ENCODE peak calls at places on chromosomes 13 and 19, in ten cellular contexts. Y, C, Q, B, M, D, A, Z, U and R are unnamed samples.

GRCh38 chr13:48591889-48592725 is 59.2 kb upstream of the RCBTB2 start:
- DNase-seq in Z (no peak), A (no peak), C (no peak), U (no peak), Y (no peak), D (no peak), Q (no peak), B (no peak), M (no peak), R (no peak)

GRCh38 chr13:113106053-113106452 is 462 bp downstream of the F7 start:
- DNase-seq in Y (no peak), M (no peak), U (no peak), D (no peak), B (no peak), C (no peak), Q (no peak), Z (no peak), A (no peak), R (no peak)

GRCh38 chr19:2337329-2337707 is 8.8 kb downstream of the SPPL2B start:
- DNase-seq in D (no peak), C (no peak), Y (peak; percentile 63), M (no peak), Z (no peak), U (no peak), A (peak; percentile 77), Q (no peak), B (no peak), R (peak; percentile 69)

GRCh38 chr19:35266149-35266903 is 2.4 kb upstream of the USF2 start:
- DNase-seq in U (no peak), A (no peak), B (peak; percentile 19), D (no peak), C (peak; percentile 8), M (no peak), Z (peak; percentile 13), Q (no peak), Y (peak; percentile 51), R (no peak)

GRCh38 chr13:51645154-51645650 is 60.9 kb downstream of the WDFY2 start:
- DNase-seq in Z (no peak), M (no peak), Y (peak; percentile 40), D (no peak), A (no peak), Q (no peak), U (no peak), C (no peak), B (no peak), R (no peak)

GRCh38 chr19:51002542-51003311 is 1.3 kb upstream of the KLK8 start:
- DNase-seq in C (no peak), Z (peak; percentile 22), A (peak; percentile 83), Y (no peak), B (no peak), D (peak; percentile 81), M (peak; percentile 94), Q (peak; percentile 98), U (no peak), R (peak; percentile 41)

GRCh38 chr19:47107953-47108746 is 5.4 kb downstream of the ZC3H4 start:
- DNase-seq in U (no peak), Z (no peak), M (no peak), A (no peak), B (no peak), Y (no peak), C (no peak), Q (no peak), D (no peak), R (no peak)

GRCh38 chr19:2044709-2045500 is 6.1 kb downstream of the MKNK2 start:
- DNase-seq in M (no peak), A (no peak), C (no peak), U (no peak), Z (no peak), B (no peak), Q (no peak), Y (peak; percentile 27), D (no peak), R (no peak)

GRCh38 chr13:45792827-45793303 is 58.7 kb downstream of the SIAH3 start:
- DNase-seq in D (no peak), Z (no peak), A (no peak), U (peak; percentile 27), Q (no peak), C (no peak), B (no peak), Y (no peak), M (no peak), R (no peak)

GRCh38 chr19:9565900-9566705 is 18.2 kb downstream of the ZNF121 start:
- DNase-seq in Q (no peak), A (no peak), M (no peak), C (no peak), B (no peak), Y (no peak), U (no peak), Z (no peak), D (no peak), R (no peak)

DNA sequence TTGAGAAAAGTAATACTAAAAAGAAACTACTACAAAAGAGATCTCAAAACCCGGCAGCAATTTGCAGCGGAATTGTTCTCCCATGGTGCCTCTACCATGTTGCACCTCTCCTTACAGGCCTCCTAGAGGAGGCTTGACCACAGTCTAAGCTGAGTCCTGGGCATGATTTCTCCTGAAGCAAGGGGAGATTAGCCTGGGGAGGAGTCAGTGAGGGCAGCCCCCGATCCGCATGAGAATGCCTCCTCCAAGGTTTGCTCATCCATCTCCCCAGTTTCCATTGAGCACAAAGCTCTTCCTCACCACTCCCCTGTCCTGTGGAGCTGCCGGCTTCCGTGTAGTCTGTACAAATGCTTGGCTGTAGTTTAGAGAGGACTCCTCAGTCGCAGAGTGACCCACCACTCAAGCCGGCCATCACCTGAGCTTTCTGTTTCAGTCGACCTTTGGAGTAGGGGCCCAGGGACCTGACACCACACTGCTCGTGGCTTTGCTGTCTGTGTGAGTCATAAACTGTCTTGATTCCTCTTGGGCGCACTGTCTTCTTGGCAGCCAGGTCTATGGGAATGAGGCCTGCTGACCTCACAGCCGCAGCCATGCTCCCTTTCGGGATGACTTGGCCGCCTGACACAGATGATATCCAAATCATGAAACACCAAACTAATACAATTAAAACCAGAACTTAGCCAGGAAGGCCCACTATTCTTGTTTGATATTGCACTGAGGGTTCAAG is 72.3 kb downstream of the C1QTNF9 start:
- DNase-seq in D (no peak), U (no peak), B (no peak), C (no peak), A (peak; percentile 45), Y (no peak), Q (no peak), M (no peak), Z (no peak), R (no peak)
- TF ChIP-seq EP300 in D (no peak), U (no peak), B (no peak), C (no peak), A (no peak), Y (no peak), Q (no peak), M (no peak), Z (no peak), R (no peak)

DNA sequence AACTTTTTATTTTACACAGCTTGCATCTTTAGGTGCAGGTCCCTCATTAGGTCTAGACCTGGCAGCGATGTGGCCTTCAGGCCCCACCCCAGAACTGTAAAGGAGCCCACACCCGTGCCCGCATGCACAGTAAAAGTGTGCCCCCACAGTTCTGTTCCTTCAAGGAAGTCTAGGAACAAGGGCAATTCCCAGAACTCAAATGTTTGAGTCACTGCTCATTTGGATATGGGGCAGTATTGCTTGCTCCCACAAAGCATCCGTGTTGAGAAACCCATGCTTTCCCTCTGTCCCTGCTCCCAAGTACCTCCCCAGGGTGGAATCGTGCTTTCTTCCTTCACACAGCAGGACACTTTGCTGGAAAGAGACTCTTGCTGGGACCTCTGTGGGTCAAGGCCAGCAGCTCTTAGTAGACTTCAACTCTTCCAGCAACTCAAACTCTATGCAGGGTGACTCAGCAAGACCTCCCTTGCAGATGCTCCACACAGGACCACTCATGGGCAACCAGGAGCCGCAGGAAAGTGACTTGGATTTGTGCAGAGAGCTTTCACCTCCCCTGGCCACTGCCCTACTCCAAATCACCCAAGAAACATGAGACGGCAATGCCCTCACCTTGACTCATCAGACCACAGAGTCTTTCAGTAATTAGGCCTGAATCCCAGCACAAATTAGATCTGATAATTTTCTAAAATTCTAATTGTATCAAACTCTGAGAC is 12.3 kb downstream of the SLC7A1 start:
- DNase-seq in Y (no peak), M (no peak), Q (peak; percentile 38), D (no peak), C (no peak), Z (no peak), B (no peak), A (no peak), U (no peak), R (no peak)
- TF ChIP-seq EP300 in Y (no peak), M (no peak), Q (no peak), D (no peak), C (no peak), Z (no peak), B (no peak), A (no peak), U (no peak), R (no peak)

DNA sequence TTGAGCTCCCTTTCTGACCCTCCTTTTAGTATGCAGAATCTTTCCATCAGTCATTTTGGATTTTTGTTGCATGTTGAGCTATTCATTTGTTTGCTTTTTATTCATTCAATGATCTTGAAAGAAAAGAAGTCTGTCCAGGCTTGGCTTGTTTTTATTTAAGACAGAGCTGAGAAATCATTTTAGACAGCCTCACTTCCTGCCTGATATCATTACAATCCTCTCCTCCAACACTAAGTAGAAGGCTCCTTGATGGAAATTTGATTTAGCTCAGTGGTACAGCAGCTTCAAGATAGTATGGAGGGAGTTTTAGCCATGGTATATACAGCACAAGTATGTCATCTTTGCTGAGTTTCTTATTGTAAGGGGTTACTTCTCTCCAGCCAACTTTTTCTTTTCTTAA is 28.4 kb downstream of the MBNL2 start:
- DNase-seq in B (no peak), C (no peak), D (no peak), A (no peak), M (no peak), Y (no peak), Q (no peak), U (no peak), Z (no peak), R (no peak)
- TF ChIP-seq EP300 in B (no peak), C (no peak), D (no peak), A (no peak), M (no peak), Y (no peak), Q (no peak), U (no peak), Z (no peak), R (no peak)

GRCh38 chr13:76713280-76713679 is 172.9 kb downstream of the KCTD12 start:
- DNase-seq in M (no peak), D (no peak), Y (no peak), C (no peak), A (no peak), Z (no peak), Q (no peak), U (no peak), B (no peak), R (no peak)

GRCh38 chr13:76715043-76715442 is 171.2 kb downstream of the KCTD12 start:
- DNase-seq in C (no peak), A (no peak), Y (no peak), M (no peak), Z (no peak), B (no peak), Q (no peak), D (no peak), U (no peak), R (no peak)

GRCh38 chr13:76708138-76708537 is 178.1 kb downstream of the KCTD12 start:
- DNase-seq in Q (no peak), Y (no peak), B (no peak), C (no peak), D (no peak), M (no peak), U (no peak), A (no peak), Z (no peak), R (no peak)

GRCh38 chr13:76709851-76710250 is 176.4 kb downstream of the KCTD12 start:
- DNase-seq in D (no peak), Y (no peak), C (no peak), Q (no peak), U (no peak), Z (no peak), A (no peak), M (no peak), B (no peak), R (no peak)

GRCh38 chr13:76711515-76712182 is 174.6 kb downstream of the KCTD12 start:
- DNase-seq in B (peak; percentile 26), Y (peak; percentile 58), M (no peak), C (peak; percentile 10), D (no peak), A (no peak), Q (no peak), Z (no peak), U (no peak), R (no peak)
- TF ChIP-seq EP300 in B (no peak), Y (no peak), M (no peak), C (no peak), D (no peak), A (no peak), Q (no peak), Z (peak; percentile 80), U (no peak), R (no peak)